ENCODE peak calls at places on chromosomes 1 and 21, in seven cellular contexts. K, R, N, Y, V, Z and M are unnamed samples.

GRCh38 chr1:200526709-200527612 is 93.6 kb downstream of the KIF14 start:
- DNase-seq in K (no peak), R (no peak), N (no peak), Y (no peak), V (no peak), Z (no peak), M (no peak)

GRCh38 chr21:41687633-41688032 is 79.2 kb downstream of the RIPK4 start:
- DNase-seq in K (no peak), R (no peak), N (no peak), Y (no peak), V (no peak), Z (no peak), M (no peak)

GRCh38 chr1:173417563-173417962 is 59.6 kb upstream of the PRDX6 start:
- DNase-seq in K (no peak), R (no peak), N (no peak), Y (no peak), V (no peak), Z (no peak), M (no peak)

GRCh38 chr1:201737350-201738060 is 91.5 kb upstream of the IPO9 start:
- DNase-seq in K (no peak), R (no peak), N (no peak), Y (no peak), V (no peak), Z (no peak), M (no peak)

GRCh38 chr1:37931148-37931492 is 15.7 kb downstream of the INPP5B start:
- DNase-seq in K (no peak), R (no peak), N (no peak), Y (no peak), V (peak), Z (no peak), M (no peak)

GRCh38 chr1:241684108-241684507 is 32.0 kb downstream of the WDR64 start:
- DNase-seq in K (no peak), R (no peak), N (no peak), Y (no peak), V (no peak), Z (no peak), M (no peak)

GRCh38 chr1:171801395-171801990 is 20.0 kb downstream of the METTL13 start:
- DNase-seq in K (no peak), R (peak), N (no peak), Y (peak), V (peak), Z (no peak), M (no peak)

GRCh38 chr1:160834945-160835565 is 27.6 kb downstream of the CD244 start:
- DNase-seq in K (no peak), R (peak), N (no peak), Y (peak), V (peak), Z (no peak), M (no peak)

GRCh38 chr1:186042216-186042615 is 308.0 kb downstream of the HMCN1 start:
- DNase-seq in K (no peak), R (no peak), N (no peak), Y (no peak), V (no peak), Z (no peak), M (no peak)

GRCh38 chr1:202562443-202563060 is 147.7 kb downstream of the SYT2 start:
- DNase-seq in K (no peak), R (no peak), N (no peak), Y (no peak), V (no peak), Z (no peak), M (no peak)

GRCh38 chr21:45278156-45278911 is 9.4 kb downstream of the POFUT2 start:
- DNase-seq in K (no peak), R (no peak), N (no peak), Y (no peak), V (peak), Z (no peak), M (no peak)

GRCh38 chr21:39863111-39863510 is 4.1 kb upstream of the PCP4 start:
- DNase-seq in K (no peak), R (no peak), N (no peak), Y (no peak), V (no peak), Z (no peak), M (no peak)

GRCh38 chr1:203536981-203537455 is 43.1 kb downstream of the OPTC start:
- DNase-seq in K (no peak), R (no peak), N (no peak), Y (peak), V (no peak), Z (no peak), M (no peak)

DNA sequence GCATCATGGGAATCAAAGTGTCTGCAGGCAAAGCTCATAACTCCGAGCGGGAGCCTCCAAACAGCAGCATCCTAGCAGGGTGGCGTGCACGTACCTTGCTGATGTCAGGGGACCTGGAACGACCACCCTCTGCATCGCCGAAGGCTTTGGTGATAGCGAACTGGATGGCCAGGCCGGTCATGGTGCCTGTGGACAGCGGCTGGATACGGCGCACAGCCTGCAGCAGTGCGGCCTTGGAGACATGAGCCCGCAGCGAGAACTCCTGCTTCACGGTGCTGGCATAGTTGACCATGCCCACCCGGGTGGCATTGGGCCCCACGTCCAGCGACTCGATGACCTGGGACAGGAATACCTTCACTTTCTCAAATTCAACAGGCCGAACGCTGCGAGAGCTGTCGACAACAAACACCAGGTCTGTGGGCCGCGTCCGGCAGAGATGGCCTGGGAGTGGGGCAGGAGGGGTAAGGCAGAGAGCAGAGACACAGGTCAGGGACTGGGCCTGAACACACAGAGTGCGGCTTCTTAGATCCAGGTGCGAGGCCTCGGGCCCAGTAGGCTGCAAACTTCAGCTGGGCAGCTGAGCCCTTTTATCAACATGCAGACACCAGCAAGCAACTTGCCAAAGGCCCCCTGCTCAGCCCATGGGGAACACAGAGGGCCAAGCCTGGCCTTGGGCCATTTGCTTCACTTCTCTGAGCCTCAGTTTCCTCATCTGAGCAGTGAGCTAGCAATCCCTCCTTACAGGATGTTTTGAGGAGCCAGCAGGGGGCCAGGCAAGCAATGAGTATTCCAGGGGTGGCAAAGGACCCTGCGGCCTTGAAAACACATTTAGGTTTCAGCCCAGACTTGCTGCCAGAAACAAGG is 1.8 kb downstream of the MATN1 start:
- DNase-seq in K (no peak), R (no peak), N (no peak), Y (no peak), V (no peak), Z (no peak), M (no peak)
- TF ChIP-seq TAF1 in K (no peak), R (no peak), N (no peak), Y (no peak), V (no peak), Z (no peak), M (no peak)

GRCh38 chr1:8047686-8048522 is 21.8 kb upstream of the ERRFI1 start:
- DNase-seq in K (no peak), R (peak), N (no peak), Y (no peak), V (no peak), Z (no peak), M (no peak)
- TF ChIP-seq POLR2AphosphoS5 in K (no peak), R (peak), N (no peak), Y (no peak), V (no peak), Z (no peak), M (no peak)

DNA sequence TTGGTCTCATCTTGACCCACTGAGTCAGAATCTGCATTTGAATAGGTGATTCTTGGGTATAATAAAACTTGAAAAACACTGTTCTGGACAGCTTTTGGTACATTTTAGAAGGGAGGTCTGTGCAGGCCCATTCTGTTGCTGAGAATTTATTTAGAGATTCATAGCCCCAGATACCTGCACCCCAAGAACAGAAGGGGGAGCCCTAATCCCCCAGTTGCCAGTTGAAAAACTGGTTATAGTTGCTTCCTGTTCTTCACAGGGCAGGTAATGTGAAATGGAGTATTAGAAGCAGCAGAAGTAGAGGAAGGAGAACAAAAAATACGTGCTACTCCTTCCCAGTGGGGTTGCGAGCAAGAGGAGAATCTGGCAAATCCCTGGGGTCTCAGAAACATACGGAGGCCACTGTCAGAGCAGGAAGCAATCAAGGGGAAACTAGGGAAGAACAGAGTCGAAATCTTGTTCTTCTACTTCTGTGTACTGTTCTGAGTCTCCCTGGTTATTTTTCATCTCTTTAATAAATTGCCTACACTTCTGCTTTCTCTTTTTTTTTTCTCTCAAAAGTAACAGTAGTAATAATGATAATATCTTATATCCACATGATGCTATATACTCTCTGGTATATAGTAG is 4.6 kb upstream of the CLCA2 start:
- DNase-seq in K (no peak), R (no peak), N (no peak), Y (no peak), V (peak), Z (peak), M (peak)
- TF ChIP-seq TAF1 in K (no peak), R (no peak), N (no peak), Y (no peak), V (no peak), Z (no peak), M (no peak)

GRCh38 chr1:87452648-87453047 is 124.0 kb downstream of the LMO4 start:
- DNase-seq in K (no peak), R (no peak), N (no peak), Y (no peak), V (no peak), Z (no peak), M (no peak)

GRCh38 chr1:87450615-87451209 is 122.0 kb downstream of the LMO4 start:
- DNase-seq in K (peak), R (no peak), N (no peak), Y (peak), V (peak), Z (no peak), M (no peak)

GRCh38 chr1:87450136-87450535 is 121.5 kb downstream of the LMO4 start:
- DNase-seq in K (no peak), R (no peak), N (no peak), Y (no peak), V (no peak), Z (no peak), M (no peak)

GRCh38 chr1:87451229-87451900 is 122.7 kb downstream of the LMO4 start:
- DNase-seq in K (no peak), R (no peak), N (no peak), Y (no peak), V (no peak), Z (no peak), M (no peak)

DNA sequence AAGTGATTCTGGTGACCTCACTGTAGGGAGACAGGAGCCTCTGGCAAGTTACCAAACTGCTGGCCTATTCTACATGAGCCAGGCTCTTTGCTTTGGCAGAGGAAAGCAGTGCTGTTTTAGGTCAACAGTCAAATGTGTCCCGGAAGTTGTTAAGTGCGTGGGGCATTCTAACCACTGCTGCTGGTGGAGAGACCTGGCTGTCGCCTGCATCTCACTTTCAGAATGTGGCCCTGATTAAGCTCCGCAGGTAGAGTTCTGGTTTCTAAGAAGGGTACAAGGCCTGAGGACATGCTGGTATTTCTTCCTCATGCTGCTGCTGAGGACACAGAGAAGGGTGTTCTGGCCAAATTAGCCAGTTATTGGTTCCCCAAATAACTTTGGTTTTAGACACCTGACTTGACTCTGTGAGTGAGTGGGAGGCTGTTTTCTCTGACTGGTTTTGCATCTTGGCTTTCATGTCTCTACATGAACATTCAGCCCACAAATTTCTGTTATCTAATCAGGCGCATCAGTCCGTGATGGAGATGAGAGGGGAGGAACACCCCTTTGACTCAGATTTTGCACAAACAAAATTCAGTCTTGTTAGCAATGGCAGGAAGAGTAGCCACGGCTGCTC is 120.8 kb downstream of the LMO4 start:
- DNase-seq in K (peak), R (no peak), N (no peak), Y (no peak), V (no peak), Z (peak), M (peak)
- TF ChIP-seq POLR2AphosphoS5 in K (peak), R (no peak), N (no peak), Y (no peak), V (no peak), Z (peak), M (peak)

DNA sequence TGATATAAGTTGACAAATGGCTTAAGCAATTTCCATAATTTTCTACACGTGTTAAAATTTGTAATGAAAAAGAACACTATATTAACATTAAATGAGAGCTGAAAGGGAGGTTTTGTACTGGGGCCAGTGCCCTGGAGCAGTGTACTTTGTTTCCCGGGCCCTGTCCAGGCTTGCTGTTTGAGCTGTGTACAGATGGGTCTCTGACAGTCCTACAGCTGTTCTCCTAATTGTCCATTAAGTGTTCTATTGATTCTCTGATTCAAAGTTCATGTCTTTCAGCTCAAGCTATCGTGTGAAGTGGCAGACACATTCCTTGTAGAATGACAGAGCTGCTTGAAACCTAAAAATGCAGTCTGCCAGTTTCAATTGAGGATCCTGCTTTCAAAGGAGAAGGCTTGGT is 98.2 kb downstream of the ATG4C start:
- DNase-seq in K (no peak), R (peak), N (no peak), Y (peak), V (no peak), Z (no peak), M (no peak)
- TF ChIP-seq TAF1 in K (no peak), R (no peak), N (no peak), Y (no peak), V (no peak), Z (no peak), M (no peak)

GRCh38 chr21:35050348-35051286 is 1.5 kb upstream of the RUNX1 start:
- DNase-seq in K (no peak), R (no peak), N (no peak), Y (no peak), V (no peak), Z (no peak), M (no peak)
- TF ChIP-seq POLR2AphosphoS5 in K (no peak), R (no peak), N (no peak), Y (no peak), V (no peak), Z (no peak), M (no peak)

DNA sequence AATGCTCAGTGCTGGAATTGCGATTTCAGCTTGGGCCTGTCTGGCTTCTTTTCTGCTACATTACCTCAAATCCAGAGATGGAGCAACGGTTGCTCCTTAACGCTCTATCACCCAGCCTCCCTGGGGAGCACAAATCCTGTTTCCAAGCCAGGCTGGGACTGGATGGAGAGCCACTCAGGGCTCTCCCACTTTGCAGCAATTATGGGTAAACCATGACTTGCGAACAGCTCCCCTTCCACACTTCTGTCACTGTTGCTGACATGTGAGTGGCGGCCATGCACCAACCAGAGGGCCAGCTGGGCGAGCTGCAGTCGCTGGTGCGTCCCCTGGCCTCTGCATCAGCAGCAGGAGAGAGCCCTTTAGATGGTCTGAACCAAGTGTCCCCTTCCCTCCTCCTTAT is 65.1 kb upstream of the RAB4A start:
- DNase-seq in K (no peak), R (no peak), N (no peak), Y (no peak), V (no peak), Z (no peak), M (no peak)
- TF ChIP-seq TAF1 in K (no peak), R (no peak), N (no peak), Y (no peak), V (no peak), Z (no peak), M (no peak)

DNA sequence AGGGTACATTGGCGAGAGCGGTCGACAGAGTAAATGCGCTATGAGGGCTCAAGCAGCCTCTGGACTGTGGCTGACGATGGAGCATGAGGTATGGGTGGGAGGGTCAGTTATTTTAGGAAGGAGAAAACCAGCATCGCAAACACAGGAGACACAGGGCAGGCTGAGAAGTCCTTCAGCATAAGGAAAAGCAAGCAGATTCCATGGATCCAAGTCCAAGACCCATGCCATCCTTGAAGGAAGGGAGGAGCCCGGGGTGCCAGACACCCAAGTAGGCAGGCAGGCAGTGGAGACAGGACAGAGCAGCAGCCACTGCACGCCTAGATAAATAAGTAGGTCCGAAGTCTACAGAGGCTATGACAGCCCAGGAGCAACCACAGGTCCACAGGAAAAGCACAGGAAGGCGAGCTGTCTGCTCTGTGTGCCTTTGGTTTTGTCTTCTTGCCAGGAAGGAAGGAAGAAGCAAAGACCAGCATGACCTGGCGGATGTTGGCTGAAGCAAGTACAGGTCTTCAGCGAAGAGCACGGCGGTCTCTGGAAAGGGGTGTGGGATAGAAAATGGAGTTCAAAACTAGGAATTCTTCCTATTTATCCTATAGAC is 76.4 kb upstream of the SLC45A1 start:
- DNase-seq in K (no peak), R (no peak), N (no peak), Y (peak), V (no peak), Z (no peak), M (no peak)
- TF ChIP-seq POLR2AphosphoS5 in K (no peak), R (no peak), N (no peak), Y (peak), V (no peak), Z (no peak), M (no peak)

DNA sequence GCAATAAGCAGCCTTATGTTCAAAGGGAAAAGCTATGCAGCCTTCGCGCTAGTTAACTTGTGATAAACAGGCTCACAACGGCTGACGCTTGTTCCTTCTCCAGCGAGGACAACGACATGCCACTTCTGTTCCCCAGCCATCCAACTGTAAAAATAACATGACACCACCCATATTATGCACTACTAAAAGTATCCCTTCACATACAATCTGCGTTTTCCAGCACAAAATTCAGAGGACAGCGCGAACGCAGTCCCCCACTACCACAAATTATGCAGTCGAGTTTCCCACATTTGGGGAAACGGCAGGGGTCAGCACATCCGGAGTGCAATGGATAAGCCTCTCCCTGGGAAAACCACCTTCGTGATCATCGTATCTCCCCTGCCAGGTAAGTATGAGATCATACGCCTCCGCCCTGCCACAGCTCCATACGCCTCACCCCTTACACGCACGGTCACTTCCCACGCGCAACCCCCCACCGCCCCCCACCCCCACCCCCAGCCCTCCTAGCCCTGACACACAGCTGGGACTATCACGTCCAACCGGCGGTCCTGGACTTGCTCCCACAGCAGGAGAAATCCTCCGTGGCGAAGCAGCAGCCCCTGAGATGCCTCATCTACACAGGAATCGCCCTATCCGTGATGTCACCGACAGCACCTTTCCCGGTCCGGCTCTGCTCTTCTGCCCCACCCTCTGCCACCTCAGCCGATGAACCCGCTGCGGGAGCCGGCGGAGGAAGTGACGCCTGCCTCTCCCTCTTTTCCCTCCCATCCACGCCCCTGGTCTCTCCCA is 120.8 kb downstream of the PPIAL4G start:
- DNase-seq in K (peak), R (no peak), N (peak), Y (no peak), V (no peak), Z (no peak), M (no peak)
- TF ChIP-seq TAF1 in K (no peak), R (no peak), N (peak), Y (no peak), V (no peak), Z (no peak), M (no peak)